ENCODE peak calls at places on chromosomes 4 and X, in eight cellular contexts. I is A549, S is tibial nerve, T is sigmoid colon, P is ovary, G is stomach, D is transverse colon, U is H1. L is an unnamed sample.

GRCh38 chr4:213971-214370 is 89.7 kb downstream of the ZNF718 start:
- DNase-seq in I (no peak), S (no peak), T (no peak), P (no peak), G (no peak), D (no peak), U (no peak), L (no peak)

GRCh38 chr4:169238445-169238844 is 32.3 kb downstream of the SH3RF1 start:
- DNase-seq in I (no peak), S (no peak), T (no peak), P (no peak), G (no peak), D (no peak), U (no peak), L (no peak)

GRCh38 chr4:40957281-40957680 is 207.5 kb downstream of the NSUN7 start:
- DNase-seq in I (no peak), S (no peak), T (no peak), P (no peak), G (no peak), D (no peak), U (no peak), L (no peak)

GRCh38 chr4:85939595-85939994 is 420.3 kb downstream of the MAPK10 start:
- DNase-seq in I (no peak), S (no peak), T (no peak), P (no peak), G (no peak), D (no peak), U (no peak), L (no peak)

GRCh38 chr4:19403786-19404185 is 847.9 kb upstream of the SLIT2 start:
- DNase-seq in I (no peak), S (no peak), T (no peak), P (no peak), G (no peak), D (no peak), U (no peak), L (no peak)

GRCh38 chrX:65755786-65756185 is 88.3 kb downstream of the MSN start:
- DNase-seq in I (no peak), S (no peak), T (no peak), P (no peak), G (no peak), D (no peak), U (no peak), L (no peak)

GRCh38 chr4:37803348-37803973 is 23.0 kb upstream of the PGM2 start:
- DNase-seq in I (peak; percentile 46), S (peak; percentile 34), T (no peak), P (no peak), G (no peak), D (no peak), U (no peak), L (no peak)

GRCh38 chr4:145697332-145697731 is 17.4 kb downstream of the C4orf51 start:
- DNase-seq in I (no peak), S (no peak), T (no peak), P (no peak), G (no peak), D (no peak), U (no peak), L (no peak)

GRCh38 chr4:89039735-89040338 is 17.1 kb downstream of the FAM13A start:
- DNase-seq in I (no peak), S (no peak), T (no peak), P (no peak), G (no peak), D (no peak), U (no peak), L (no peak)

GRCh38 chr4:168773388-168774195 is 236.5 kb downstream of the CBR4 start:
- DNase-seq in I (no peak), S (no peak), T (no peak), P (no peak), G (no peak), D (peak; percentile 68), U (no peak), L (no peak)

GRCh38 chr4:17324431-17324830 is 187.5 kb downstream of the QDPR start:
- DNase-seq in I (peak; percentile 18), S (peak; percentile 58), T (no peak), P (peak; percentile 30), G (no peak), D (peak; percentile 11), U (no peak), L (no peak)

GRCh38 chr4:99536848-99537247 is 26.0 kb downstream of the C4orf17 start:
- DNase-seq in I (no peak), S (no peak), T (no peak), P (no peak), G (no peak), D (no peak), U (no peak), L (no peak)

GRCh38 chrX:118862990-118863389 is 39.4 kb downstream of the ZCCHC12 start:
- DNase-seq in I (no peak), S (no peak), T (no peak), P (no peak), G (no peak), D (no peak), U (no peak), L (no peak)

GRCh38 chr4:59409647-59410046 is 1790.5 kb upstream of the ADGRL3 start:
- DNase-seq in I (no peak), S (no peak), T (no peak), P (no peak), G (no peak), D (no peak), U (no peak), L (no peak)

GRCh38 chrX:133655262-133655913 is 240.1 kb upstream of the GPC4 start:
- DNase-seq in I (no peak), S (no peak), T (no peak), P (no peak), G (no peak), D (no peak), U (no peak), L (no peak)

GRCh38 chrX:65874765-65875164 is 165.1 kb downstream of the VSIG4 start:
- DNase-seq in I (no peak), S (no peak), T (no peak), P (no peak), G (no peak), D (no peak), U (no peak), L (no peak)

GRCh38 chrX:81174286-81174685 is 27.4 kb downstream of the HMGN5 start:
- DNase-seq in I (peak; percentile 11), S (no peak), T (no peak), P (no peak), G (no peak), D (no peak), U (no peak), L (no peak)

GRCh38 chrX:13469963-13470679 is 99.3 kb upstream of the EGFL6 start:
- DNase-seq in I (peak; percentile 14), S (no peak), T (no peak), P (no peak), G (no peak), D (no peak), U (no peak), L (no peak)

GRCh38 chr4:97153042-97153441 is 990.2 kb downstream of the STPG2 start:
- DNase-seq in I (peak; percentile 1), S (no peak), T (no peak), P (no peak), G (no peak), D (no peak), U (no peak), L (no peak)

GRCh38 chrX:35890699-35891098 is 28.8 kb upstream of the CFAP47 start:
- DNase-seq in I (peak; percentile 79), S (no peak), T (no peak), P (no peak), G (peak; percentile 48), D (peak; percentile 38), U (peak; percentile 10), L (peak; percentile 63)

GRCh38 chrX:114462266-114462665 is 121.6 kb upstream of the HTR2C start:
- DNase-seq in I (no peak), S (no peak), T (no peak), P (no peak), G (no peak), D (no peak), U (no peak), L (no peak)

GRCh38 chr4:105392858-105393257 is 81.0 kb downstream of the PPA2 start:
- DNase-seq in I (no peak), S (no peak), T (no peak), P (no peak), G (no peak), D (no peak), U (no peak), L (no peak)

GRCh38 chr4:80254114-80254513 is 12.3 kb upstream of the FGF5 start:
- DNase-seq in I (no peak), S (no peak), T (no peak), P (no peak), G (no peak), D (no peak), U (no peak), L (no peak)

GRCh38 chrX:155055494-155055893 is 15.4 kb downstream of the CMC4 start:
- DNase-seq in I (no peak), S (no peak), T (no peak), P (no peak), G (no peak), D (no peak), U (no peak), L (no peak)

GRCh38 chrX:109484886-109485285 is 3.0 kb upstream of the GUCY2F start:
- DNase-seq in I (no peak), S (no peak), T (no peak), P (no peak), G (no peak), D (no peak), U (no peak), L (no peak)

GRCh38 chr4:30721353-30722091 is 1.4 kb downstream of the PCDH7 start:
- DNase-seq in I (peak; percentile 12), S (no peak), T (peak; percentile 72), P (peak; percentile 42), G (peak; percentile 56), D (peak; percentile 37), U (no peak), L (peak; percentile 90)
- H3K4me1 ChIP-seq in I (peaks cover 5% of the 10 kb centered on the region), S (peaks cover 9% of the 10 kb centered on the region), T (peaks cover 4% of the 10 kb centered on the region), P (peaks cover 2% of the 10 kb centered on the region), G (peaks cover 5% of the 10 kb centered on the region), D (peaks cover 56% of the 10 kb centered on the region), U (peaks cover 9% of the 10 kb centered on the region), L (peaks cover 28% of the 10 kb centered on the region)

GRCh38 chr4:158122501-158122900 is 50.3 kb downstream of the GASK1B start:
- DNase-seq in I (no peak), S (no peak), T (no peak), P (no peak), G (no peak), D (no peak), U (no peak), L (no peak)
- TF ChIP-seq EP300 in I (no peak), S (no peak), T (no peak), P (no peak), G (no peak), D (no peak), U (no peak), L (no peak)

GRCh38 chr4:5708829-5709680 is 696 bp upstream of the EVC2 start:
- DNase-seq in I (no peak), S (no peak), T (peak; percentile 82), P (no peak), G (no peak), D (no peak), U (no peak), L (peak; percentile 19)
- H3K27ac ChIP-seq in I (peak overlapping the region; percentile 97), S (peak overlapping the region; percentile 73), T (peak overlapping the region; percentile 92), P (peak overlapping the region; percentile 84), G (peak overlapping the region; percentile 90), D (peak overlapping the region; percentile 80), U (no peak overlapping the region), L (peak overlapping the region; percentile 70)

DNA sequence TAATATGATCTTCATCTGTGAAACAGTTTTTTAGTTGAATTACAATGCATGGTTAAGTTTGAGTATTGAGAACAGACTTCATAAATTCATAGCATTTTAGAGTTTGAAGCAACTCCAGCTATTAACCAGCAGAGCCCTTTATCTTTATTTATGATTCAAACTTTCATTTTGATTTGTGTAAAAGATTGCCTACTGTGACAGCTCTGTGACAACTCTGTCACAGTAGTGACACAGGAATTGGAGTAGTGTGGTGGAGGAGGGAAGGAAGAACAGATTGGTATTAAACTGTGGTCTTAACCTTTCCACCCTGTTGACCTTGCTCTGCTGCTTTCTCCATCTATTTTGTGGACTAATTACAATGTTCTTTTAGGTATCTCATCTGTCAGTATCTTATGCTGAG is 86.5 kb downstream of the PDLIM5 start:
- DNase-seq in I (no peak), S (no peak), T (no peak), P (no peak), G (no peak), D (no peak), U (no peak), L (no peak)
- H3K4me1 ChIP-seq in I (peaks cover 61% of the 10 kb centered on the region), S (peaks cover 15% of the 10 kb centered on the region), T (peaks cover 64% of the 10 kb centered on the region), P (peaks cover 2% of the 10 kb centered on the region), G (peaks cover 40% of the 10 kb centered on the region), D (peaks cover 47% of the 10 kb centered on the region), U (peaks cover 36% of the 10 kb centered on the region), L (peaks cover 50% of the 10 kb centered on the region)

L was measured in upper lobe of left lung.